ENCODE peak calls at places on chromosomes 6 and 20, in six cellular contexts. O, X, G, P, C and I are unnamed samples.
A peak's percentile ranks its signal among the peaks of the same experiment; 100 is the strongest.

GRCh38 chr6:45590225-45590624 is 212.5 kb upstream of the SUPT3H start:
- DNase-seq in O (peak; percentile 58), X (peak; percentile 97), G (no peak), P (no peak), C (no peak), I (peak; percentile 83)

GRCh38 chr6:120584111-120584760 is 750.0 kb downstream of the TBC1D32 start:
- DNase-seq in O (no peak), X (no peak), G (no peak), P (no peak), C (no peak), I (no peak)

GRCh38 chr20:47417245-47418060 is 61.0 kb upstream of the ZMYND8 start:
- DNase-seq in O (no peak), X (no peak), G (no peak), P (no peak), C (no peak), I (no peak)

GRCh38 chr20:18404172-18404571 is 62.7 kb downstream of the DZANK1 start:
- DNase-seq in O (no peak), X (peak; percentile 24), G (no peak), P (no peak), C (no peak), I (no peak)

GRCh38 chr6:56521454-56521853 is 121.2 kb downstream of the DST start:
- DNase-seq in O (no peak), X (peak; percentile 43), G (no peak), P (no peak), C (no peak), I (no peak)

GRCh38 chr6:106488494-106489369 is 128.2 kb downstream of the CRYBG1 start:
- DNase-seq in O (no peak), X (peak; percentile 29), G (no peak), P (no peak), C (no peak), I (peak; percentile 22)

GRCh38 chr20:3218307-3218988 is 9.2 kb downstream of the ITPA start:
- DNase-seq in O (no peak), X (peak; percentile 49), G (peak; percentile 82), P (peak; percentile 62), C (peak; percentile 66), I (peak; percentile 37)

GRCh38 chr6:137776786-137777185 is 90.3 kb upstream of the TNFAIP3 start:
- DNase-seq in O (peak; percentile 86), X (peak; percentile 54), G (no peak), P (no peak), C (no peak), I (peak; percentile 82)

GRCh38 chr20:57398231-57398821 is 7.1 kb downstream of the RBM38 start:
- DNase-seq in O (no peak), X (no peak), G (peak; percentile 68), P (peak; percentile 75), C (no peak), I (no peak)

GRCh38 chr6:55822815-55823214 is 52.6 kb downstream of the BMP5 start:
- DNase-seq in O (peak; percentile 10), X (peak; percentile 50), G (no peak), P (no peak), C (no peak), I (no peak)

GRCh38 chr6:98583506-98583905 is 250.9 kb upstream of the POU3F2 start:
- DNase-seq in O (no peak), X (no peak), G (no peak), P (no peak), C (no peak), I (no peak)

DNA sequence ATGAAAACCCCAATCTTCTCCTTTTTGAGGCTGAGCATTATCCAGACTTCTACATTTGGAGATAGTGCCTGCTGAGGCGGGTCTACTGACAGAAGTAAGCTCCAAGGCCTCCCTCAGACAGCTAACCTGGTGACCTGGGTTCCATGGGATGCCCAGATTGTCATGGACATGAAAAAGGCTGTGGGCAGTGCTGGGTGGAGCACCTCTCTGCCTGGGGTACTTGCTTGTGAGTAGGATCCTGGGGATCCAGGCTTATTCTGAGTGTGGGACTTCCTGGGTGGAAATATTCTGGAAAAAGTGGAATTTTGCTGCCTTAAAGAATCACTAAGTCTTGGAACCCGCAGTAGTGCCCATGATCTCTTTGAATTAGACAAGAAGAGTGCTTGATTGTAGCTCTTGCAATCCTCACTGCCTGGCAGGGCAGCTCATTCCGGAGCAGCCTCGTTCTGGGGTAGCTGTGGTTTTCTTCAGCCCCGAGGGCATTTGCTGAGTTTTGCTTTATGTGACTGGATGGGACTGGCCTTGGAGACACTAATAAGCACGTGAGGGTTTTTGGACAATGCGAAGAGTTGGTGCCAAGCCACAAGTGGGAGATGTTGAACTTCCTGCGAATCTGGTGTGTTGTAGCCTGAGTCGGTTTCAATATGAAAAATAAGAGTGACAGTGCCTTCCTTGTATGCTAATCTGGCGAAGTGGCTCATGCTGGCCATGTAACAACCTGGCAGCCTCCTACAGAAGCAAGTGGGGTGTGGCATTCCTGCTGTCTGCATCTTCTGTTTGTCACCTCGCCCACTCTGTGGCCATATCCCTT is 28.2 kb downstream of the SNRNP48 start:
- DNase-seq in O (peak; percentile 97), X (peak; percentile 65), G (peak; percentile 70), P (no peak), C (peak; percentile 59), I (peak; percentile 97)
- TF ChIP-seq CTCF in O (peak; percentile 21), X (peak; percentile 26), G (no peak), P (no peak), C (no peak), I (no peak)

GRCh38 chr6:170439366-170440351 is 113.4 kb downstream of the PSMB1 start:
- DNase-seq in O (no peak), X (no peak), G (no peak), P (no peak), C (no peak), I (no peak)

GRCh38 chr6:170437719-170438401 is 115.2 kb downstream of the PSMB1 start:
- DNase-seq in O (no peak), X (no peak), G (no peak), P (no peak), C (no peak), I (no peak)

GRCh38 chr6:170438861-170439260 is 114.2 kb downstream of the PSMB1 start:
- DNase-seq in O (no peak), X (no peak), G (no peak), P (no peak), C (no peak), I (no peak)

GRCh38 chr6:170440437-170440836 is 112.7 kb downstream of the PSMB1 start:
- DNase-seq in O (no peak), X (no peak), G (no peak), P (no peak), C (no peak), I (no peak)

GRCh38 chr6:170438402-170438753 is 114.7 kb downstream of the PSMB1 start:
- DNase-seq in O (peak; percentile 97), X (peak; percentile 100), G (peak; percentile 79), P (peak; percentile 82), C (no peak), I (peak; percentile 98)
- H3K4me3 ChIP-seq in O (peak overlapping the region; percentile 19), X (no peak overlapping the region), G (peak overlapping the region; percentile 33), P (no peak overlapping the region), C (peak overlapping the region; percentile 62), I (peak overlapping the region; percentile 8)

GRCh38 chr6:540490-540889 is 116.4 kb downstream of the HUS1B start:
- DNase-seq in O (no peak), X (no peak), G (no peak), P (no peak), C (no peak), I (no peak)

DNA sequence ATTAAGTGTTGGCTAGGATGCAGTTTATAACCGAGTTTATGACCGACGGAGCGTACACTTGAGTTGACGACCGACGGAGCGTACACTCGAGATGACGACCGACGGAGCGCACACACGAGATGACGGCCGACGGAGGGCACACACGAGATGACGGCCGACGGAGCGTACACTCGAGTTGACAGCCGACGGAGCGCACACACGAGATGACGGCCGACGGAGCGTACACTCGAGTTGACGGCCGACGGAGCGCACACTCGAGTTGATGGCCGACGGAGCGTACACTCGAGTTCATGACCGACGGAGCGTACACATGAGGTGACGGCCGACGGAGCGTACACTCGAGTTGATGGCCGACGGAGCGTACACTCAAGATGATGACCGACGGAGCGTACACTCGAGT is 119.8 kb downstream of the HUS1B start:
- DNase-seq in O (no peak), X (no peak), G (no peak), P (no peak), C (no peak), I (no peak)
- TF ChIP-seq CTCF in O (no peak), X (no peak), G (no peak), P (no peak), C (no peak), I (no peak)

GRCh38 chr20:36045373-36045714 is 77.0 kb downstream of the CNBD2 start:
- DNase-seq in O (no peak), X (peak; percentile 14), G (no peak), P (no peak), C (no peak), I (no peak)

GRCh38 chr20:36040571-36040970 is 72.2 kb downstream of the CNBD2 start:
- DNase-seq in O (no peak), X (no peak), G (no peak), P (no peak), C (no peak), I (no peak)

GRCh38 chr20:36043447-36043846 is 75.1 kb downstream of the CNBD2 start:
- DNase-seq in O (no peak), X (no peak), G (no peak), P (no peak), C (no peak), I (no peak)

DNA sequence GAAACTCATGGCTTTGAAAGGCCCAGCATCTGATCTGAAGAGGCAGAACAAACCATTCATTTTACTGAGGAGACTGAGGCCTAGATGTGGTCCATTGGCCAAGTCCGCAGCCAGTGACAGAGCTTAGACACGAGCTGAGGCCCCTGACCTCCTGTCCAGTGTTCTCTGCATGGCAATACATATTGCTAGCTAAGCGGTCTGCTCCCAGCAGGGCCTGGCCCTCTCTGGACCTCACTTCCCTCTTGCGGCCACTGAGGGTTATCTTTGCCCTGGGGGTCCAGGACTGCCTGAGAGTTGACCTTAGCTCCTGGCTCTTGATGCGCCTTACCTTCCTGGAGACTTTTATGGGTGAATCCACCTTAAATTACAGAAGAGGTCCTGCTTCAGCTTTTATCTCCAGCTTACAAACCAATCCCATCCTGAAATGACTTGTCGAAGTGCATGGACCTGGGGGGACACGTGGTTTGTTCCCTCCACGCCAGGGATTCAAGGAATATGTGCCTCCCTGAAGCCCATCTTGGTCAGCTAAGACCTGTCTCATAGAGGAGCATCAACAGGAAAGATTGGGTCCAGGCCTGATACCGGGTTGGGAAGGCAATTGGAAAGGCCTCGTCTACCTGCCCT is 75.6 kb downstream of the CNBD2 start:
- DNase-seq in O (no peak), X (no peak), G (no peak), P (no peak), C (no peak), I (no peak)
- H3K4me3 ChIP-seq in O (no peak overlapping the region), X (no peak overlapping the region), G (no peak overlapping the region), P (no peak overlapping the region), C (no peak overlapping the region), I (no peak overlapping the region)